ENCODE peak calls at places on chromosomes 16 and 17, in ten cellular contexts. Y, G, E, W, D, A, B, O, Q and H are unnamed samples.

GRCh38 chr17:19016881-19017280 is 12.3 kb upstream of the FAM83G start:
- DNase-seq in A (no peak), G (no peak), W (no peak), Q (no peak), B (no peak), D (no peak), E (no peak), O (no peak), Y (no peak), H (no peak)

GRCh38 chr16:69444873-69445517 is 20.6 kb downstream of the CYB5B start:
- DNase-seq in Q (no peak), A (no peak), D (no peak), O (no peak), E (no peak), W (peak; percentile 21), G (no peak), B (peak; percentile 64), Y (no peak), H (no peak)

GRCh38 chr17:15157051-15157450 is 108.1 kb downstream of the PMP22 start:
- DNase-seq in E (no peak), G (peak; percentile 19), A (no peak), B (peak; percentile 56), O (no peak), D (peak; percentile 16), W (no peak), Y (no peak), Q (no peak), H (no peak)

GRCh38 chr16:66052745-66053144 is 313.7 kb upstream of the CDH5 start:
- DNase-seq in G (no peak), Y (no peak), B (no peak), D (no peak), A (no peak), E (no peak), O (no peak), W (no peak), Q (no peak), H (no peak)

GRCh38 chr17:82229686-82230626 is 1.1 kb downstream of the SLC16A3 start:
- DNase-seq in G (no peak), E (no peak), W (no peak), O (no peak), Q (no peak), B (no peak), D (peak; percentile 43), Y (peak; percentile 81), A (no peak), H (no peak)

GRCh38 chr16:27084296-27085065 is 17.8 kb downstream of the C16orf82 start:
- DNase-seq in E (no peak), A (no peak), Q (no peak), B (no peak), Y (no peak), W (no peak), D (no peak), G (no peak), O (no peak), H (no peak)

GRCh38 chr16:55426865-55427484 is 52.0 kb upstream of the MMP2 start:
- DNase-seq in G (no peak), A (no peak), O (no peak), Y (no peak), Q (no peak), B (no peak), E (no peak), W (no peak), D (peak; percentile 10), H (no peak)

GRCh38 chr17:7046127-7046724 is 2.3 kb upstream of the SLC16A11 start:
- DNase-seq in Q (no peak), A (peak; percentile 32), O (no peak), D (no peak), E (no peak), Y (no peak), G (peak; percentile 86), W (no peak), B (no peak), H (no peak)

GRCh38 chr16:85290626-85291301 is 178.5 kb upstream of the CIBAR2 start:
- DNase-seq in A (no peak), O (no peak), E (no peak), D (no peak), Y (no peak), G (no peak), W (no peak), Q (no peak), B (no peak), H (no peak)

GRCh38 chr17:43449470-43450202 is 34.1 kb upstream of the DHX8 start:
- DNase-seq in O (no peak), D (no peak), A (no peak), Q (no peak), E (no peak), Y (no peak), B (peak; percentile 57), G (no peak), W (no peak), H (no peak)

GRCh38 chr17:72726936-72727335 is 365.6 kb downstream of the SLC39A11 start:
- DNase-seq in D (peak; percentile 62), A (peak; percentile 27), W (peak; percentile 25), B (no peak), G (no peak), Q (no peak), Y (peak; percentile 40), E (no peak), O (no peak), H (no peak)

GRCh38 chr17:50519141-50519834 is 11.0 kb downstream of the MYCBPAP start:
- DNase-seq in D (no peak), A (no peak), Y (no peak), O (no peak), Q (no peak), B (no peak), E (no peak), W (no peak), G (no peak), H (no peak)

GRCh38 chr16:66495440-66495839 is 54.5 kb downstream of the TK2 start:
- DNase-seq in E (no peak), D (no peak), O (no peak), Q (no peak), Y (peak; percentile 36), G (no peak), A (no peak), B (no peak), W (no peak), H (no peak)

GRCh38 chr17:71329310-71330098 is 791.3 kb upstream of the SOX9 start:
- DNase-seq in D (no peak), B (no peak), O (no peak), W (no peak), A (no peak), E (no peak), Y (no peak), G (no peak), Q (no peak), H (no peak)

GRCh38 chr17:58059141-58059540 is 24.1 kb upstream of the DYNLL2 start:
- DNase-seq in Y (no peak), O (no peak), G (peak; percentile 73), B (no peak), E (no peak), Q (no peak), D (no peak), W (no peak), A (no peak), H (no peak)

GRCh38 chr17:21280081-21280518 is 4.4 kb upstream of the MAP2K3 start:
- DNase-seq in E (peak; percentile 78), B (peak; percentile 75), D (peak; percentile 90), O (peak; percentile 60), A (peak; percentile 85), Y (peak; percentile 97), Q (peak; percentile 92), W (peak; percentile 83), G (peak; percentile 95), H (peak; percentile 52)